ENCODE peak calls at places on chromosomes 6 and 20, in ten cellular contexts. T is choroid plexus epithelial cell, Z is sigmoid colon, Y is tibial nerve, D is GM12865, R is endothelial cell of umbilical vein, N is right lobe of liver, K is stomach, O is left ventricle myocardium inferior, I is foreskin fibroblast. W is an unnamed sample.

GRCh38 chr20:36472656-36473071 is 68.7 kb upstream of the MYL9 start:
- DNase-seq in O (peak), N (no peak), Y (no peak), D (no peak), Z (peak), T (no peak), R (no peak), I (peak), K (peak), W (peak)

GRCh38 chr6:160005861-160006540 is 37.1 kb downstream of the IGF2R start:
- DNase-seq in N (no peak), R (peak), Z (no peak), I (peak), O (peak), Y (no peak), D (no peak), K (no peak), T (peak), W (no peak)

GRCh38 chr6:30101423-30101938 is 11.4 kb downstream of the TRIM31 start:
- DNase-seq in I (peak), D (no peak), Y (no peak), O (no peak), Z (no peak), N (no peak), K (no peak), T (no peak), R (peak), W (no peak)

GRCh38 chr6:159608961-159609673 is 83.9 kb downstream of the SOD2 start:
- DNase-seq in Y (no peak), I (peak), T (peak), N (no peak), D (peak), R (no peak), K (no peak), Z (no peak), O (no peak), W (no peak)

GRCh38 chr6:6466967-6467761 is 121.4 kb upstream of the LY86 start:
- DNase-seq in T (no peak), Z (no peak), I (no peak), D (no peak), K (no peak), R (no peak), Y (no peak), O (no peak), N (no peak), W (no peak)

GRCh38 chr6:118377711-118378414 is 170.2 kb upstream of the PLN start:
- DNase-seq in K (no peak), N (no peak), O (peak), I (no peak), Y (no peak), D (no peak), T (no peak), R (no peak), Z (no peak), W (no peak)

GRCh38 chr6:43987838-43988439 is 139.3 kb downstream of the MRPL14 start:
- DNase-seq in Y (no peak), R (no peak), N (no peak), D (no peak), K (no peak), Z (no peak), T (no peak), I (no peak), O (no peak), W (no peak)

GRCh38 chr6:35181933-35182612 is 31.7 kb upstream of the SCUBE3 start:
- DNase-seq in D (peak), I (peak), R (peak), N (no peak), Z (peak), Y (peak), T (peak), K (peak), O (peak), W (peak)

GRCh38 chr20:2890743-2891142 is 17.5 kb downstream of the PTPRA start:
- DNase-seq in Z (no peak), O (no peak), Y (no peak), T (peak), N (no peak), I (peak), K (no peak), D (no peak), R (peak), W (no peak)

GRCh38 chr6:14742171-14742570 is 503.7 kb upstream of the JARID2 start:
- DNase-seq in Z (no peak), K (no peak), T (no peak), R (no peak), D (no peak), I (no peak), N (no peak), O (no peak), Y (no peak), W (no peak)

GRCh38 chr6:15675537-15676170 is 12.8 kb upstream of the DTNBP1 start:
- DNase-seq in O (no peak), N (no peak), K (no peak), D (no peak), I (no peak), Y (no peak), Z (no peak), R (peak), T (no peak), W (no peak)

GRCh38 chr6:110545081-110545872 is 68.9 kb upstream of the SLC22A16 start:
- DNase-seq in R (no peak), T (peak), K (no peak), Y (no peak), Z (no peak), D (no peak), O (no peak), I (no peak), N (no peak), W (no peak)

GRCh38 chr6:79713701-79714322 is 82.7 kb downstream of the SH3BGRL2 start:
- DNase-seq in N (peak), D (peak), O (peak), T (peak), R (peak), Z (no peak), I (peak), Y (peak), K (peak), W (peak)

GRCh38 chr6:119978274-119978889 is 628.8 kb upstream of the MAN1A1 start:
- DNase-seq in I (peak), D (peak), Y (peak), Z (no peak), N (no peak), K (no peak), T (peak), R (no peak), O (no peak), W (no peak)

GRCh38 chr6:164962805-164963204 is 346.6 kb downstream of the C6orf118 start:
- DNase-seq in T (no peak), I (no peak), D (no peak), R (no peak), O (no peak), N (no peak), K (no peak), Y (no peak), Z (no peak), W (no peak)

GRCh38 chr6:88725111-88725711 is 238.2 kb downstream of the RNGTT start:
- DNase-seq in O (peak), R (no peak), N (peak), I (no peak), Z (no peak), Y (no peak), D (peak), K (no peak), T (peak), W (no peak)

GRCh38 chr6:126252154-126252553 is 87.8 kb upstream of the CENPW start:
- DNase-seq in N (no peak), K (no peak), Y (no peak), Z (no peak), D (no peak), I (no peak), R (no peak), O (no peak), T (no peak), W (no peak)

GRCh38 chr20:7716286-7716972 is 223.8 kb downstream of the HAO1 start:
- DNase-seq in O (no peak), D (no peak), N (no peak), K (no peak), Y (no peak), Z (no peak), R (no peak), I (no peak), T (no peak), W (no peak)

GRCh38 chr20:7712661-7713060 is 227.6 kb downstream of the HAO1 start:
- DNase-seq in R (no peak), I (no peak), T (no peak), Y (no peak), D (no peak), K (no peak), O (no peak), Z (no peak), N (no peak), W (no peak)

GRCh38 chr20:7710440-7710839 is 229.8 kb downstream of the HAO1 start:
- DNase-seq in R (no peak), I (no peak), N (no peak), O (no peak), K (no peak), Y (no peak), D (no peak), Z (no peak), T (no peak), W (no peak)

GRCh38 chr20:7708782-7709181 is 231.5 kb downstream of the HAO1 start:
- DNase-seq in K (no peak), D (no peak), Y (no peak), R (no peak), I (no peak), N (no peak), Z (no peak), T (no peak), O (no peak), W (no peak)

DNA sequence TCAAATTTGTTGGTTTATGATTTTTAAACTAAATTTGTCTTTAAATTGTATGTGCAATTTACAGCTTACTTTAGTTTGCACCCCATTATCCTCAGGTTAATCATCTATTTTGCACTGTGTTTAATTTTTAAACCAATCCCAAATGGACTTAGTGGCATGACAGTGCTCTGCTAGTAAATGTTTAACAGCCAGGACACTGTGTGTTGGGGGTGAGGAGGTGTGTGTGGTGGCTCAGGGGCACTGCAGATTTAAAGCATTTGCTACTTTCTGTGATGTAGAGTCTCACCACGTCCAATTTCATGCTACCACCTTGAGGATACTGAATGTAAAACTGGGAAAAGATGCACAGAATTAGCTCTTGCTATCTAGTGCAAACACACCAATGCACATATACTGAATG is 225.7 kb downstream of the HAO1 start:
- DNase-seq in O (no peak), I (no peak), Y (no peak), D (no peak), T (no peak), N (peak), K (no peak), Z (no peak), R (no peak), W (no peak)
- H3K4me3 ChIP-seq in O (no peak), I (no peak), Y (no peak), D (no peak), T (no peak), N (no peak), K (no peak), Z (no peak), R (no peak), W (no peak)

DNA sequence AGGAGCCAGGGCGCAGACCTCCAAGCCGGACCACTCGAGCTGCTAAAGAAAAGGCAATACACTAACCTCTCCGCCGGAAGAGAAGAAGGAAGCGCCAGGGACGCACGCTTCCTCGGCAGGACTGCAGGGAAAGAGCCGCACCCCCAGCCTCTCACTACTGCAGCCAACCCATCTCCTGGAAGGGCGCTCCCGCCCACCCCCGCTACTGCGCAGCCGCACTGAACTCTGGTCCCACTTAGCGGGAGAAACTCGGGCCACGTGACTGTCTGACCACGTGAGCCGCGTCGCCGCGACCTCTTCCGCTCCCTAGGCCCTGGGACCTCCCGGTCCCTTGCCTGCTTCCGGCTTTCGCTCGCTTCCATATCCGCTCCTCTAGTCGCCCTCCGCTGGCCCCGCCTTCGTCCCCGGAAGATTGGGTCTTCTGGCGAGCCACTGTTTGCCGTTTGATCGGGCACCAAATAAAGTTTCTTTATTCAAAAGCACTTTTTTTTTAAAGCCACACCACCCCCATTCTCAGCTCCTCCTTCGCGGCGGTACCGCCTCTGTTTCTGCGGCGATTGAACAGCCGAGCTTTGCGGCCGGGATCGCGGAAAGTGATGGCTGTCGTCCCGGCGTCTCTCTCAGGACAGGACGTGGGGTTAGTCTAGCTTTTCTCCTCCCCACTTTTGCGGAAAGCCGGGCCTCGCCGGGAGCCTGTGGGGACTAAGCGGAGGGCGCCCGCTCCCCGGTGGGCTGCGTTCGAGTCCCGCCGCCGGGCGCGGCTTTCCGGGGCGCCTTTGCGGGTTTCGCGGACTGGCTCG is at the start of gene RMND1:
- DNase-seq in N (peak), K (peak), O (peak), R (peak), Z (peak), Y (peak), I (peak), T (peak), D (peak), W (peak)
- H3K4me3 ChIP-seq in N (peak), K (peak), O (peak), R (peak), Z (peak), Y (peak), I (peak), T (peak), D (peak), W (peak)

GRCh38 chr6:165990216-165990615 is 177.4 kb downstream of the TBXT start:
- DNase-seq in N (no peak), R (no peak), Y (no peak), D (no peak), O (no peak), I (no peak), K (no peak), Z (no peak), T (no peak), W (no peak)

GRCh38 chr6:165986647-165987482 is 180.8 kb downstream of the TBXT start:
- DNase-seq in R (no peak), K (no peak), N (no peak), I (no peak), Z (peak), O (no peak), T (peak), D (no peak), Y (no peak), W (no peak)

GRCh38 chr6:165988757-165989456 is 178.7 kb downstream of the TBXT start:
- DNase-seq in Z (peak), R (no peak), N (no peak), O (no peak), D (no peak), I (peak), Y (no peak), T (no peak), K (no peak), W (no peak)

GRCh38 chr6:165987483-165988305 is 180.0 kb downstream of the TBXT start:
- DNase-seq in R (no peak), Y (peak), D (no peak), O (peak), K (peak), I (peak), T (peak), N (no peak), Z (peak), W (peak)

DNA sequence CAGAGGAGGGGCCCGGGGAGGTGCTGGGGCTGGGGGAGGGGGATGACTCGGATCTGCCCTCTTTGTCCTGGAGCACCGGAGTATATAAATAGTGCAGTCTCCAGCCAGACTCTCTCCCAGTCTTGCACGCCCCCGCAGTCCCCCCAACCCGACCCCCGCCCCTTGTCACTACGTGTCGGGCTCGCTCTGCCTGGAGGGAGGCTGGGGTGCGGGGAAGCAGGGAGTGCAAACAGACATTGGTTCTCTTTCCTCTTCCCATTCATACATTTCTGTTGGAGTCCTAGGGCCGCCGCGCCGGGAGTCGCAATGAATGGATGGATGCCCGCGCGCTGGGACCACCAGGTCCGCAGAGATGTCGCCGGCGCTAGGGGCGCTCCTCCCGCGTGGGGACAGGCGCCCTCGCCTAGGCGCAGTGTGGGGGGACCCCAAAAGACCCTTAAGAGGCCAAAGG is 179.3 kb downstream of the TBXT start:
- DNase-seq in O (no peak), D (no peak), K (no peak), I (peak), T (no peak), R (no peak), Z (no peak), N (no peak), Y (no peak), W (no peak)
- H3K4me3 ChIP-seq in O (peak), D (no peak), K (peak), I (no peak), T (peak), R (no peak), Z (peak), N (no peak), Y (peak), W (peak)

DNA sequence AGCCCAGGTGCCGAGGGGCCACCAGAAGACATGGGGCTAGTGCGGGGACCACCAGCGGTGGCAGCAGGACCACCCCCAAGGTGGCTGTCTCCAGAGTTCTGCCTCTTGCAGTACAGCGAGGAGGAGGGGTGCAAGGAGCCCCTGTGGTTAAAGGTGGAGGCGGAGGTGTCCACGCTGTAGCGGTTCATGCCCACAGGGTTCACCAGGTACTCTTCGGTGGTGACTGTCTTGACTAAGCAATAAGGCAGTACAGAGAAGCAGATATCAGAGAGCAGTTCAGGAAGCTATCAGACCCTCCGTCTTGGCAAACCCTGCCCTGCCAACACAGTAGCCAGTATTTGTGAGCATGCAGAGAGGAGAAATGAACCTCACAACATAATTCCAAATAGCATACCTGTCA is 103.4 kb downstream of the SCML4 start:
- DNase-seq in I (no peak), N (no peak), Y (no peak), T (no peak), D (no peak), O (no peak), R (no peak), Z (no peak), K (no peak), W (no peak)
- H3K4me3 ChIP-seq in I (no peak), N (no peak), Y (no peak), T (no peak), D (no peak), O (no peak), R (no peak), Z (no peak), K (no peak), W (no peak)

DNA sequence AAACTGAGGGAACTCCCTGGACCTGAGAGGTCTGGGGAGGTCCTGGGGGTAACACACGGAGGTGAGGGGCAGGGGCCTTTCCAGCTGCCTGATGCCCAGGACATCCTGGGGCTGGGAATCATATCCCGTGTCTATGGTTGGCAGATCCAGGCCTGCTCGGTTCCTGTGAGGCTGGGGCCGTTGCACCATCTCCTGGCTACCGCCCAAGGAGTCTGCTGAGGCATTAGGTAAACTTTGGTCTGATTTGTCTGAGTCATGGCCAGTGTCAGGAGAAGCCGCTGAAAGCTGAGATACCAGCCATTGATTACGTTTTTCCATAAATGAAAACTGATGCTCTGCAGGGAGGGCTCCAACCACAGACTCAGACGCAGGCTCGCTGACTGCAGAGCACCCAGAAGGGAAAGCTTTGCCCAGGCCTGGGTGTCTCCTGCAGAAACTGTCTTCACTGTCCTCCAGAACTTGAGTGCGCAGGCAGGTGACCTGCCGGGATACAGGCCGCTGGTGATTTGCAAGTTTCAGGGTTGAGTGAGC is 14.2 kb downstream of the TRAF3IP2 start:
- DNase-seq in D (no peak), N (peak), Z (peak), K (peak), R (peak), I (peak), T (peak), O (peak), Y (peak), W (peak)
- H3K4me3 ChIP-seq in D (no peak), N (no peak), Z (no peak), K (no peak), R (no peak), I (peak), T (no peak), O (no peak), Y (no peak), W (no peak)

DNA sequence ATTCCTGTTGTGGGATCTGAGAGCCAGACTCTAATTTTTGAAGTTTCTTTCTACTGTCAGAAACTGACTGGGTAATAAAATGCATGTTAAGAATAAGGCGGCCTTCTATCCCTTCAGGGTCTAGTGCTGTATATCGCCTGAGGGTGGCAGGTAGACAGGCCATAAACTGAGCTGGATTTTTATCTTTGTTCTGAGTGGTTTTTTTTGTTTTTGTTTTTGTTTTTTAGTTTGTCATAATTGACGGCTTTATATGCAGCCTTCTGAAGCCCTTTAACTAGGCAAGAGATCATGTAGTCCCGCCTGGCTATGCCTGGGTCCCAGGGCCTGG is 747.7 kb upstream of the ADGRB3 start:
- DNase-seq in Y (no peak), O (no peak), K (no peak), R (no peak), I (no peak), N (no peak), T (no peak), D (no peak), Z (no peak), W (no peak)
- H3K4me3 ChIP-seq in Y (no peak), O (no peak), K (no peak), R (no peak), I (no peak), N (no peak), T (no peak), D (no peak), Z (no peak), W (no peak)

DNA sequence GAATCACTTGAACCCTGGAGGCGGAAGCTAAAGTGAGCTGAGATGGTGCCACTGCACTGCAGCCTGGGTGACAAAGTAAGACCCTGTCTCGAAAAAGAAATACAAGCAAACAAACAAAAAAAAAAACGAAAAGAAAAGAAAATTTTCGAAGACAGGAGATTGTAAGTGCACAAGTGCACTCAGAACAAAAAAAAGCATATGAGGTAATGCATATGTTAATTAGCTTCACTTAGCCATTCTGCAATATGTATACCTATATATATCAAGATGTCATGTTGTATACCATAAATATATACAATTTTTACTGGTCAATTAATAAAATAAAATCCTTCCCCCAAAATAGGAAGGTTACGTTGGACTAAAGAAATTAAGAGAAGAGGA is 127.5 kb downstream of the RIN2 start:
- DNase-seq in Y (no peak), O (no peak), N (no peak), Z (no peak), I (no peak), K (no peak), R (peak), D (no peak), T (no peak), W (no peak)
- H3K4me3 ChIP-seq in Y (peak), O (peak), N (no peak), Z (peak), I (no peak), K (no peak), R (peak), D (no peak), T (no peak), W (no peak)